ENCODE peak calls at places on chromosomes 16 and 17, in four cellular contexts. E is stomach, Q is neural progenitor cell, N is tibial nerve. I is an unnamed sample.

GRCh38 chr16:83803811-83804210 is 4.0 kb upstream of the HSBP1 start:
- DNase-seq in E (no peak), Q (no peak), N (no peak), I (no peak)

GRCh38 chr17:41464682-41465081 is 2.5 kb downstream of the KRT32 start:
- DNase-seq in E (peak), Q (no peak), N (peak), I (peak)

GRCh38 chr16:84970447-84971127 is 40.7 kb downstream of the ZDHHC7 start:
- DNase-seq in E (peak), Q (peak), N (peak), I (peak)

GRCh38 chr17:41500131-41500911 is 5.1 kb downstream of the KRT13 start:
- DNase-seq in E (no peak), Q (no peak), N (no peak), I (peak)

GRCh38 chr17:45333702-45334092 is 16.9 kb upstream of the MAP3K14 start:
- DNase-seq in E (no peak), Q (no peak), N (no peak), I (no peak)

GRCh38 chr16:52546291-52546941 is 527 bp downstream of the TOX3 start:
- DNase-seq in E (no peak), Q (peak), N (no peak), I (no peak)

GRCh38 chr17:31068291-31068690 is 26.5 kb upstream of the NF1 start:
- DNase-seq in E (peak), Q (peak), N (peak), I (peak)

GRCh38 chr17:53791551-53791950 is 31.2 kb upstream of the KIF2B start:
- DNase-seq in E (no peak), Q (no peak), N (no peak), I (no peak)

GRCh38 chr17:47802341-47803022 is 19.1 kb downstream of the OSBPL7 start:
- DNase-seq in E (peak), Q (peak), N (no peak), I (peak)

GRCh38 chr17:61218438-61218837 is 181.2 kb upstream of the TBX2 start:
- DNase-seq in E (no peak), Q (no peak), N (no peak), I (peak)

GRCh38 chr16:86874141-86874540 is 295.8 kb downstream of the FOXL1 start:
- DNase-seq in E (no peak), Q (peak), N (no peak), I (peak)

DNA sequence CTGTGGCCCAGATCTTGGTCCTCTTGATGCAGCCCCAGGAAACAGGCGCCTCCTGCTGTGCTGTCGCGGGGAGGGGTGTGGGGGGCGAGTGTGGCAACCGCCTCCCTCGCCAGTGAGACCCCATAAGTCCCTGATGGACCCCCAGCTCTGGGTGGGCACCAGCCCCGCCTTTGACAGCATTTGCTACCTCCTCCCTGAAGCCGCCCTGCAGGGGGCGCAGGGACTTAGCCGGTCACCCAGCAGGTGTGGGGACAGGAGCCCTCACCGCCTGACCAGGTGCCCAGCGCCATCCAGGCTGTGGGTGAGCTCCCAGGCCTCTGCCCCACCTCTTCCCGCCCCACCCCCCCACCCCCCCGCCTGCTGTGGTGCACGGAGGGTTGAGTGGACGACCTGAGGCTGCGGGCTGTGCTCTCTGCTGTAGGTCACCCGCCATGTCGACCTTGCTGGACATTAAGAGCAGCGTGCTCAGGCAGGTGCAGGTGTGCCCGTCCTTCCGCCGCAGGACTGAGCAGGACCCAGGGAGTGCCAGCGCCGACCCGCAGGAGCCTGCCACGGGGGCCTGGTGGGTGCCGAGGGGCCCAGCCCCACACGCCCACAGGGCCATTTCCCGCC is 4.8 kb downstream of the BAIAP3 start:
- DNase-seq in E (peak), Q (peak), N (no peak), I (no peak)
- TF ChIP-seq CTCF in E (peak), Q (peak), N (no peak), I (peak)

DNA sequence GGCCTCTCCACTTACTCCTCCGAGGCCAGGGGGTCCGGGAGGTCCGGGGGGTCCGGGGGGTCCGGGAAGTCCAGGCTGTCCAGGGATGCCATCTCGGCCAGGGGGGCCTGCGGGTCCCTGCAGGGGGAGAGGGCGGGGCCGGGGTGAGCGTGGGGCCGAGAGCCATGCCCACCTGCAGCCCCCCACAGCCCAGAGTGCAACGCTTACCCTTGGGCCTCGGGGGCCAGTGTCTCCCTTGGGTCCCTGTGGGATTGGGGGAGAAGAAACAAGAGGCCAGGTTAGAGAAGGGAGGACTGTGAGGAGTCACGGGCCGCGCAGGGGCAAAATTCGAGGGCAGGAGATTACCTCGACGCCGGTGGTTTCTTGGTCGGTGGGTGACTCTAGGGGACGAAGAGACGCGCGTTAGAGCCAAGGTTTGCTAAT is 2.2 kb downstream of the COL1A1 start:
- DNase-seq in E (no peak), Q (no peak), N (no peak), I (no peak)
- H3K4me3 ChIP-seq in E (peak), Q (peak), N (peak), I (peak)

GRCh38 chr17:77959216-77959925 is 868 bp downstream of the TNRC6C start:
- DNase-seq in E (peak), Q (peak), N (peak), I (no peak)
- TF ChIP-seq CTCF in E (no peak), Q (no peak), N (no peak), I (no peak)

GRCh38 chr17:65530158-65530984 is 31.1 kb downstream of the AXIN2 start:
- DNase-seq in E (no peak), Q (no peak), N (no peak), I (no peak)
- H3K4me3 ChIP-seq in E (no peak), Q (no peak), N (no peak), I (no peak)

DNA sequence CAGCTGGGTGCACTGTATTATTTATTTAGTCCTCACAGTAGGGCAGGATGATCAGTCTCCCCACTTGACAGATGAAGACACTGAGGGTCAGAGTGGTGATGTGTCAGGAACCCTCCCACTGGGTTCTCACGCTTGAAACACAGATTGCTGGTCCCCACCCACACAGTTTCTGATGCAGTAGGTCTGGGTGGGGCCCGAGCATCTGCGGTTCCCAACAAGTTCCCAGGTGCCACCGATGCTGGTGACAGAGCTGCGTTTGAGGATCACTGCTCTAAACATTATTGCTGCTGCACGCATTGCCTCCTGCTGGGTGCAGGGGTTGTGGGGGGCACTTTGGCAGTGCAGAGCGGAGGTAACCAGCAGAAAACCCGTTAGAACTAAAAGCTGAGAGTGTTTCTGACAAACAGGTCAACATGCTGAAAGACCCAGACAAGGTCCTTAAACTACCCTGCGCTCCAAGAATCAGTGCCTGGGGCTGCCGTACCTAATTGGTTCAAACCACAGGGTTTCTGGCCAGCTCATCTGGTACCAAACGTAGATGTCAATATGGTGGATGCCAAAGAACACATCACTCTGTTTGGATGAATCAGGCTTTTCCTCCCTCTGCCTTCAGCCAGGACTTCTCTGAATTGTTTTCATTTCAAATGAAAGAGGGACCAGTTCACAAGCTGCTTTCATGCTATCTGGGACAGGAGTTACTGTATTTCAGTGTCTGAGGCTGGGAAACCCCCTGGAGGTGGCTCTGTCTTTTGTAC is 76.0 kb downstream of the ABCC1 start:
- DNase-seq in E (no peak), Q (peak), N (peak), I (peak)
- TF ChIP-seq CTCF in E (no peak), Q (no peak), N (no peak), I (peak)

GRCh38 chr16:30067584-30067916 is 2.0 kb downstream of the ALDOA start:
- DNase-seq in E (no peak), Q (no peak), N (no peak), I (no peak)

GRCh38 chr16:30069575-30070462 is 4.3 kb downstream of the ALDOA start:
- DNase-seq in E (no peak), Q (no peak), N (no peak), I (peak)

GRCh38 chr16:30068750-30069574 is 3.4 kb downstream of the ALDOA start:
- DNase-seq in E (no peak), Q (peak), N (no peak), I (peak)

GRCh38 chr16:30068333-30068732 is 2.8 kb downstream of the ALDOA start:
- DNase-seq in E (no peak), Q (no peak), N (no peak), I (no peak)

DNA sequence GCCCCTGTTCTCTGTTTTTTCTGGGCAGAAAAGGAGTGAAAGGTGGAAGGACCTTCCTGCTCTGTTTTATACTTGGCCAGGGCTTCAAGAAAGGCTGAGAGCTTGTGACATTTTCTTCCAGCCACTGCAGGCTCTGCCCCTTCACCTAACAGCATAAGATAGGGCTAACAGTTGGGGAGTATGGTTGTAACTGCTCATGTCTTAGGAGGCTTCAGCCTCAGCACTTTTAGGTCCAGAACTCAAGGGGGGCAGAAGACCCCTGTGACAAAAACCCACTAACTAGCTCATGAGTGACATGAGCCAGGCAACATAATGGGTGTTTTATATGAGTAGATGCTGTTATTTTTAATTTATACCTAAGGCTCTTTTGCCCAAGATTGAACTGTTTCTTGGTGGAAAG is 4.9 kb downstream of the ALDOA start:
- DNase-seq in E (no peak), Q (no peak), N (no peak), I (no peak)
- H3K4me3 ChIP-seq in E (peak), Q (no peak), N (no peak), I (no peak)

I was measured in fibroblast of mammary gland.